ENCODE peak calls at places on chromosomes 1 and 21, in eight cellular contexts. O, T, V, E, H, S, L and Y are unnamed samples.

GRCh38 chr21:38985423-38986378 is 180.0 kb downstream of the ETS2 start:
- DNase-seq in O (peak), T (peak), V (peak), E (peak), H (no peak), S (peak), L (peak), Y (peak)

GRCh38 chr1:202710070-202711025 is at the start of gene SYT2:
- DNase-seq in O (peak), T (peak), V (no peak), E (no peak), H (peak), S (no peak), L (no peak), Y (no peak)

GRCh38 chr1:232459826-232460225 is 170.1 kb downstream of the SIPA1L2 start:
- DNase-seq in O (no peak), T (no peak), V (no peak), E (no peak), H (no peak), S (no peak), L (no peak), Y (no peak)

GRCh38 chr21:45336870-45337269 is 49.2 kb upstream of the POFUT2 start:
- DNase-seq in O (peak), T (peak), V (no peak), E (no peak), H (no peak), S (no peak), L (no peak), Y (no peak)

GRCh38 chr1:87155180-87155579 is 173.5 kb upstream of the LMO4 start:
- DNase-seq in O (no peak), T (no peak), V (no peak), E (no peak), H (no peak), S (no peak), L (no peak), Y (no peak)

GRCh38 chr1:20322081-20322824 is 31.6 kb downstream of the VWA5B1 start:
- DNase-seq in O (no peak), T (no peak), V (no peak), E (peak), H (no peak), S (no peak), L (no peak), Y (no peak)

GRCh38 chr1:33176362-33176850 is 5.4 kb downstream of the TRIM62 start:
- DNase-seq in O (no peak), T (peak), V (peak), E (peak), H (no peak), S (no peak), L (peak), Y (no peak)

GRCh38 chr1:28718601-28719331 is 18.0 kb upstream of the YTHDF2 start:
- DNase-seq in O (no peak), T (no peak), V (peak), E (peak), H (no peak), S (peak), L (peak), Y (no peak)

GRCh38 chr1:8813016-8813763 is 4.2 kb downstream of the RERE start:
- DNase-seq in O (no peak), T (no peak), V (peak), E (no peak), H (no peak), S (no peak), L (no peak), Y (no peak)

GRCh38 chr1:24717867-24718650 is 27.2 kb upstream of the CLIC4 start:
- DNase-seq in O (no peak), T (no peak), V (no peak), E (no peak), H (no peak), S (no peak), L (no peak), Y (no peak)

GRCh38 chr1:19342077-19342775 is 30.1 kb downstream of the SLC66A1 start:
- DNase-seq in O (peak), T (no peak), V (no peak), E (no peak), H (no peak), S (no peak), L (no peak), Y (no peak)

GRCh38 chr1:220526294-220526693 is 1.6 kb upstream of the MARK1 start:
- DNase-seq in O (no peak), T (no peak), V (no peak), E (no peak), H (no peak), S (peak), L (peak), Y (no peak)
- TF ChIP-seq CTCF in O (no peak), T (no peak), V (no peak), E (peak), H (no peak), S (peak), L (peak), Y (no peak)

GRCh38 chr1:229340496-229340895 is 2.4 kb downstream of the CCSAP start:
- DNase-seq in O (no peak), T (no peak), V (no peak), E (no peak), H (no peak), S (no peak), L (no peak), Y (no peak)
- TF ChIP-seq CTCF in O (no peak), T (no peak), V (no peak), E (no peak), H (no peak), S (no peak), L (no peak), Y (no peak)

DNA sequence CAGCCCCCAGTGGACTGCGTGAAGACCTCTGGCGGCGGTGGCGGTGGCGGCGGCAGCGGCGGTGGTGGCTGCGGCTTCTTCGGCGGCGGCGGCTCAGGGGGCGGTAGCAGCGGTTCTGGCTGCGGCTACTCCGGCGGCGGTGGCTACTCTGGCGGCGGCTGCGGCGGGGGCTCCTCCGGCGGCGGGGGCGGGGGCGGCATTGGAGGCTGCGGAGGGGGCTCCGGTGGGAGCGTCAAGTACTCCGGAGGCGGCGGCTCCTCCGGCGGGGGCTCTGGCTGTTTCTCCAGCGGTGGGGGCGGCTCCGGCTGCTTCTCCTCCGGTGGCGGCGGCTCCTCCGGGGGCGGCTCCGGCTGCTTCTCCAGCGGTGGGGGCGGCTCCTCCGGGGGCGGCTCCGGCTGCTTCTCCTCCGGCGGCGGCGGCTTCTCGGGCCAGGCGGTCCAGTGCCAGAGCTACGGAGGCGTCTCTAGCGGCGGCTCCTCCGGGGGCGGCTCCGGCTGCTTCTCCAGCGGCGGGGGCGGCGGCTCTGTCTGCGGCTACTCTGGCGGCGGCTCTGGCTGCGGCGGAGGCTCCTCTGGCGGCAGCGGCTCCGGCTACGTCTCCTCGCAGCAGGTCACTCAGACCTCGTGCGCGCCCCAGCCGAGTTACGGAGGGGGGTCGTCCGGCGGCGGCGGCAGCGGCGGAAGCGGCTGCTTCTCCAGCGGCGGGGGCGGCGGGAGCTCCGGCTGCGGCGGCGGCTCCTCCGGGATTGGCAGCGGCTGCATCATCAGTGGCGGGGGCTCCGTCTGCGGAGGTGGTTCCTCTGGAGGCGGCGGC is 1.7 kb downstream of the LORICRIN start:
- DNase-seq in O (peak), T (peak), V (no peak), E (peak), H (peak), S (no peak), L (no peak), Y (no peak)
- TF ChIP-seq CTCF in O (no peak), T (no peak), V (no peak), E (no peak), H (no peak), S (no peak), L (no peak), Y (no peak)

GRCh38 chr1:206797534-206798383 is 25.5 kb upstream of the IL10 start:
- DNase-seq in O (no peak), T (peak), V (no peak), E (no peak), H (peak), S (peak), L (no peak), Y (no peak)
- TF ChIP-seq CTCF in O (peak), T (no peak), V (peak), E (peak), H (no peak), S (peak), L (peak), Y (peak)

GRCh38 chr1:160806109-160806665 is 10.2 kb downstream of the LY9 start:
- DNase-seq in O (no peak), T (no peak), V (no peak), E (no peak), H (no peak), S (no peak), L (no peak), Y (no peak)
- TF ChIP-seq CTCF in O (no peak), T (no peak), V (peak), E (no peak), H (no peak), S (no peak), L (no peak), Y (no peak)

GRCh38 chr1:156626079-156626438 is 6.8 kb downstream of the HAPLN2 start:
- DNase-seq in O (no peak), T (no peak), V (no peak), E (no peak), H (no peak), S (no peak), L (no peak), Y (no peak)

GRCh38 chr1:156623946-156624813 is 5.0 kb downstream of the HAPLN2 start:
- DNase-seq in O (peak), T (peak), V (no peak), E (peak), H (peak), S (peak), L (peak), Y (no peak)

GRCh38 chr1:156625436-156626078 is 6.3 kb downstream of the HAPLN2 start:
- DNase-seq in O (peak), T (peak), V (no peak), E (no peak), H (peak), S (peak), L (no peak), Y (peak)

GRCh38 chr1:156622581-156623297 is 3.5 kb downstream of the HAPLN2 start:
- DNase-seq in O (no peak), T (peak), V (no peak), E (no peak), H (no peak), S (no peak), L (no peak), Y (no peak)

DNA sequence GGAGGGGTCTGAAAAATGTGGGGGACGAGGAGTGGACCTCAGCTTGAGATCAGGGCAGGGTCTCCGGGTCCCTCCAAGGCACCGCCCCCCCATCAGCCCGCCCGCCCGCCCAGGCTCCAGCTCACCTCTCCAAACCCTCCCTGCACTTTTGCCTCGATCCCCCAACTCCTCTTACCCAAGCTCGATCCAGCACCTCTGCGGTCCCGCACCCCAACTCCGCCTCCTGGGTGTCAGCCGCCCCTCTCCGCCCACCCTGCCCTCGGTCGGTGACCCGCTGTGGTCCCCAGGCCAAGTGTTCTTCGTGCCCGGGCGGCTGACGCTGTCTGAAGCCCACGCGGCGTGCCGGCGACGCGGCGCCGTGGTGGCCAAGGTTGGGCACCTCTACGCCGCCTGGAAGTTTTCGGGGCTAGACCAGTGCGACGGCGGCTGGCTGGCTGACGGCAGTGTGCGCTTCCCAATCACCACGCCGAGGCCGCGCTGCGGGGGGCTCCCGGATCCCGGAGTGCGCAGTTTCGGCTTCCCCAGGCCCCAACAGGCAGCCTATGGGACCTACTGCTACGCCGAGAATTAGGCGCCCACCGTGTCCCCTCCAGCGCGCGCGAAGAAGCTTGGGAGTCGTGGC is 5.7 kb downstream of the HAPLN2 start:
- DNase-seq in O (no peak), T (peak), V (no peak), E (no peak), H (no peak), S (no peak), L (no peak), Y (no peak)
- TF ChIP-seq CTCF in O (no peak), T (no peak), V (no peak), E (no peak), H (no peak), S (no peak), L (no peak), Y (no peak)

GRCh38 chr1:213669964-213670691 is 317.6 kb upstream of the PROX1 start:
- DNase-seq in O (no peak), T (no peak), V (no peak), E (no peak), H (no peak), S (no peak), L (no peak), Y (no peak)
- TF ChIP-seq CTCF in O (no peak), T (no peak), V (no peak), E (no peak), H (no peak), S (no peak), L (no peak), Y (no peak)